ENCODE peak calls at places on chromosomes 11 and 22, in five cellular contexts. D is osteocyte, S is dorsolateral prefrontal cortex, H is iris pigment epithelial cell, O is RWPE1. A is an unnamed sample.

GRCh38 chr22:23305922-23306374 is 125.6 kb downstream of the BCR start:
- DNase-seq in S (peak; percentile 95), O (no peak), H (peak; percentile 75), D (no peak), A (no peak)

GRCh38 chr11:100297516-100297915 is 389.6 kb upstream of the ARHGAP42 start:
- DNase-seq in S (no peak), D (no peak), H (no peak), O (no peak), A (no peak)

GRCh38 chr11:32713496-32713895 is 81.0 kb downstream of the CCDC73 start:
- DNase-seq in O (peak; percentile 11), D (no peak), S (no peak), H (no peak), A (no peak)

GRCh38 chr22:45009881-45010531 is at the start of gene PHF21B:
- DNase-seq in S (peak; percentile 68), H (peak; percentile 17), D (no peak), O (peak; percentile 19), A (no peak)

GRCh38 chr11:75812542-75813040 is 2.4 kb upstream of the UVRAG start:
- DNase-seq in D (no peak), S (no peak), O (no peak), H (no peak), A (no peak)

GRCh38 chr11:123425367-123425766 is 4.7 kb upstream of the GRAMD1B start:
- DNase-seq in D (no peak), H (no peak), S (no peak), O (no peak), A (no peak)

GRCh38 chr11:120431633-120432032 is 79.9 kb upstream of the GRIK4 start:
- DNase-seq in D (no peak), S (no peak), H (peak; percentile 64), O (peak; percentile 34), A (no peak)

GRCh38 chr11:73521621-73522020 is 76.3 kb downstream of the FAM168A start:
- DNase-seq in H (peak; percentile 33), O (no peak), D (no peak), S (no peak), A (peak; percentile 53)

GRCh38 chr11:2789791-2790580 is 90.2 kb upstream of the KCNQ1OT1 start:
- DNase-seq in H (no peak), S (peak; percentile 24), D (peak; percentile 69), O (no peak), A (no peak)

GRCh38 chr11:75262961-75263852 is 22.6 kb downstream of the TPBGL start:
- DNase-seq in O (no peak), H (no peak), D (no peak), S (peak; percentile 27), A (no peak)

GRCh38 chr11:44564653-44565007 is 833 bp upstream of the CD82 start:
- DNase-seq in S (peak; percentile 63), O (peak; percentile 92), H (peak; percentile 82), D (peak; percentile 87), A (no peak)

GRCh38 chr11:48024635-48025071 is 44.3 kb downstream of the PTPRJ start:
- DNase-seq in O (no peak), D (no peak), H (no peak), S (no peak), A (no peak)

GRCh38 chr22:19942886-19943664 is 1.5 kb upstream of the TXNRD2 start:
- DNase-seq in S (no peak), O (peak; percentile 47), D (no peak), H (peak; percentile 94), A (no peak)

GRCh38 chr22:19828035-19828401 is 26.7 kb downstream of the GNB1L start:
- DNase-seq in H (no peak), O (no peak), S (no peak), D (no peak), A (no peak)

GRCh38 chr11:44565008-44565745 is at the start of gene CD82:
- DNase-seq in D (peak; percentile 100), O (peak; percentile 96), H (peak; percentile 98), S (peak; percentile 99), A (peak; percentile 84)

GRCh38 chr11:45892856-45893255 is 7.4 kb downstream of the MAPK8IP1 start:
- DNase-seq in O (no peak), S (no peak), H (no peak), D (no peak), A (no peak)

A was measured in GM12878.